ENCODE peak calls at places on chromosomes 7 and 10, in eight cellular contexts. M is body of pancreas, E is fibroblast of mammary gland, S is cardiac muscle cell, C is BJ, U is BE2C, B is dorsolateral prefrontal cortex, R is GM10248. W is an unnamed sample.

GRCh38 chr7:31448649-31449048 is 65.2 kb upstream of the ITPRID1 start:
- DNase-seq in E (no peak), R (no peak), C (no peak), S (no peak), U (no peak), B (no peak), M (no peak), W (no peak)

GRCh38 chr7:1593091-1593866 is 23.4 kb upstream of the PSMG3 start:
- DNase-seq in R (no peak), S (no peak), M (no peak), E (no peak), C (no peak), B (no peak), U (peak; percentile 53), W (no peak)

GRCh38 chr10:75355706-75356105 is 45.9 kb downstream of the ZNF503 start:
- DNase-seq in S (no peak), U (no peak), C (no peak), B (no peak), R (no peak), E (peak; percentile 34), M (no peak), W (no peak)

GRCh38 chr10:55398463-55398862 is 597.4 kb upstream of the PCDH15 start:
- DNase-seq in R (no peak), B (no peak), E (no peak), U (no peak), C (no peak), S (no peak), M (no peak), W (no peak)

GRCh38 chr7:41448104-41448503 is 254.8 kb downstream of the INHBA start:
- DNase-seq in E (peak; percentile 68), M (no peak), R (no peak), B (no peak), S (no peak), U (no peak), C (no peak), W (no peak)

GRCh38 chr7:118111347-118111746 is 72.6 kb upstream of the LSM8 start:
- DNase-seq in E (peak; percentile 10), U (no peak), S (no peak), R (no peak), M (no peak), B (no peak), C (no peak), W (no peak)

GRCh38 chr7:106524690-106525059 is 136.3 kb downstream of the CCDC71L start:
- DNase-seq in R (no peak), U (no peak), C (no peak), M (no peak), B (no peak), E (no peak), S (no peak), W (no peak)

GRCh38 chr10:132670546-132670945 is 115.4 kb downstream of the NKX6-2 start:
- DNase-seq in C (no peak), M (peak; percentile 5), R (no peak), E (no peak), S (no peak), B (peak; percentile 10), U (no peak), W (no peak)

GRCh38 chr7:142774826-142775225 is 4.1 kb downstream of the PRSS2 start:
- DNase-seq in C (no peak), U (no peak), B (no peak), S (no peak), M (peak; percentile 69), R (no peak), E (no peak), W (no peak)

GRCh38 chr7:139118234-139118802 is 8.8 kb upstream of the ZC3HAV1 start:
- DNase-seq in B (no peak), M (peak; percentile 31), U (no peak), R (peak; percentile 51), E (peak; percentile 77), C (no peak), S (no peak), W (no peak)

GRCh38 chr7:80659120-80660055 is 20.9 kb downstream of the CD36 start:
- DNase-seq in B (no peak), S (peak; percentile 20), M (no peak), C (peak; percentile 19), R (peak; percentile 24), U (no peak), E (peak; percentile 59), W (no peak)
- TF ChIP-seq CTCF in B (peak; percentile 51), S (peak; percentile 60), M (peak; percentile 77), C (peak; percentile 49), R (peak; percentile 60), U (peak; percentile 51), E (peak; percentile 64), W (peak; percentile 71)

GRCh38 chr7:6012355-6013104 is 3.5 kb downstream of the AIMP2 start:
- DNase-seq in M (no peak), U (no peak), E (peak; percentile 40), C (no peak), S (no peak), R (no peak), B (no peak), W (no peak)

GRCh38 chr7:6011541-6011940 is 2.5 kb downstream of the AIMP2 start:
- DNase-seq in C (no peak), B (no peak), S (no peak), U (no peak), E (no peak), R (no peak), M (no peak), W (no peak)

GRCh38 chr7:6008668-6009611 is at the start of the genes AIMP2 and PMS2:
- DNase-seq in B (peak; percentile 96), E (peak; percentile 98), R (peak; percentile 94), C (peak; percentile 92), S (peak; percentile 99), M (peak; percentile 99), U (peak; percentile 98), W (peak; percentile 96)
- TF ChIP-seq CTCF in B (no peak), E (no peak), R (peak; percentile 10), C (peak; percentile 26), S (no peak), M (no peak), U (no peak), W (no peak)

GRCh38 chr10:74178042-74178791 is 27.2 kb downstream of the ADK start:
- DNase-seq in U (no peak), E (no peak), R (no peak), S (no peak), C (no peak), B (no peak), M (no peak), W (no peak)

GRCh38 chr10:74175510-74176379 is 24.7 kb downstream of the ADK start:
- DNase-seq in M (no peak), C (no peak), S (no peak), U (no peak), B (no peak), E (no peak), R (no peak), W (no peak)

GRCh38 chr10:74177140-74177677 is 26.2 kb downstream of the ADK start:
- DNase-seq in S (no peak), R (peak; percentile 31), E (peak; percentile 46), C (no peak), M (peak; percentile 59), U (no peak), B (no peak), W (no peak)

GRCh38 chr10:74174533-74174932 is 23.5 kb downstream of the ADK start:
- DNase-seq in U (no peak), S (no peak), R (no peak), M (no peak), C (no peak), E (peak; percentile 37), B (no peak), W (no peak)

GRCh38 chr10:74176380-74177139 is 25.5 kb downstream of the ADK start:
- DNase-seq in S (peak; percentile 92), R (peak; percentile 85), B (peak; percentile 89), C (peak; percentile 75), M (peak; percentile 96), E (peak; percentile 92), U (peak; percentile 98), W (peak; percentile 92)
- TF ChIP-seq CTCF in S (no peak), R (no peak), B (no peak), C (no peak), M (no peak), E (no peak), U (no peak), W (no peak)

GRCh38 chr10:329361-330099 is 194.3 kb downstream of the ZMYND11 start:
- DNase-seq in C (peak; percentile 83), R (no peak), M (peak; percentile 89), E (peak; percentile 96), U (peak; percentile 65), B (peak; percentile 49), S (peak; percentile 11), W (no peak)
- TF ChIP-seq CTCF in C (peak; percentile 12), R (no peak), M (no peak), E (no peak), U (peak; percentile 25), B (no peak), S (peak; percentile 19), W (no peak)

GRCh38 chr7:157848508-157849340 is 511.9 kb downstream of the DNAJB6 start:
- DNase-seq in B (no peak), R (no peak), U (no peak), C (no peak), M (no peak), E (no peak), S (no peak), W (no peak)
- TF ChIP-seq CTCF in B (no peak), R (no peak), U (no peak), C (no peak), M (no peak), E (no peak), S (no peak), W (no peak)

GRCh38 chr7:143901360-143901709 is 641 bp downstream of the TCAF1 start:
- DNase-seq in S (peak; percentile 66), R (no peak), M (peak; percentile 49), E (peak; percentile 46), C (no peak), U (peak; percentile 53), B (no peak), W (peak; percentile 21)

GRCh38 chr7:143900230-143900766 is 1.7 kb downstream of the TCAF1 start:
- DNase-seq in C (no peak), R (no peak), B (no peak), U (no peak), S (no peak), M (no peak), E (peak; percentile 69), W (no peak)

GRCh38 chr7:143906176-143906575 is 4.2 kb upstream of the TCAF1 start:
- DNase-seq in M (no peak), R (no peak), E (no peak), C (no peak), U (peak; percentile 31), B (no peak), S (peak; percentile 24), W (no peak)

GRCh38 chr7:143898810-143899209 is 3.2 kb downstream of the TCAF1 start:
- DNase-seq in U (no peak), C (no peak), S (no peak), B (no peak), R (no peak), E (no peak), M (no peak), W (no peak)

GRCh38 chr7:143901710-143902587 is at the start of gene TCAF1:
- DNase-seq in U (peak; percentile 97), C (peak; percentile 70), M (peak; percentile 97), R (peak; percentile 97), E (peak; percentile 92), B (peak; percentile 93), S (peak; percentile 97), W (peak; percentile 85)
- TF ChIP-seq CTCF in U (peak; percentile 36), C (peak; percentile 47), M (no peak), R (peak; percentile 30), E (peak; percentile 23), B (peak; percentile 27), S (peak; percentile 55), W (peak; percentile 26)